ENCODE peak calls at places on chromosome 11, in four cellular contexts. T is GM12878, W is K562, I is HL-60. N is an unnamed sample.

GRCh38 chr11:28242596-28242995 is 134.4 kb downstream of the METTL15 start:
- DNase-seq in T (no peak), W (no peak), I (no peak), N (no peak)

GRCh38 chr11:8638300-8638699 is 44.2 kb downstream of the TRIM66 start:
- DNase-seq in T (no peak), W (peak; percentile 58), I (no peak), N (no peak)

GRCh38 chr11:32446227-32446626 is 10.9 kb upstream of the WT1 start:
- DNase-seq in T (no peak), W (no peak), I (no peak), N (no peak)

GRCh38 chr11:44188643-44189042 is 93.2 kb downstream of the EXT2 start:
- DNase-seq in T (no peak), W (no peak), I (no peak), N (no peak)

GRCh38 chr11:114651145-114651718 is 27.1 kb upstream of the NXPE2 start:
- DNase-seq in T (no peak), W (no peak), I (no peak), N (no peak)

GRCh38 chr11:111561801-111562325 is 21.3 kb downstream of the LAYN start:
- DNase-seq in T (no peak), W (no peak), I (no peak), N (no peak)

GRCh38 chr11:70326365-70326803 is 55.9 kb downstream of the PPFIA1 start:
- DNase-seq in T (no peak), W (no peak), I (peak; percentile 21), N (no peak)

GRCh38 chr11:4464216-4465159 is 15.4 kb downstream of the OR52K2 start:
- DNase-seq in T (no peak), W (no peak), I (no peak), N (no peak)

GRCh38 chr11:8871283-8871775 is 39.7 kb upstream of the AKIP1 start:
- DNase-seq in T (no peak), W (no peak), I (no peak), N (no peak)

GRCh38 chr11:14618060-14618459 is 25.5 kb upstream of the PDE3B start:
- DNase-seq in T (no peak), W (no peak), I (no peak), N (no peak)

GRCh38 chr11:65353900-65354264 is 669 bp upstream of the TIGD3 start:
- DNase-seq in T (no peak), W (no peak), I (no peak), N (no peak)

GRCh38 chr11:31796523-31797226 is 14.4 kb downstream of the PAX6 start:
- DNase-seq in T (no peak), W (no peak), I (no peak), N (no peak)

GRCh38 chr11:118625036-118625690 is 17.7 kb downstream of the PHLDB1 start:
- DNase-seq in T (no peak), W (no peak), I (no peak), N (no peak)

GRCh38 chr11:16536513-16536912 is 180.2 kb upstream of the SOX6 start:
- DNase-seq in T (no peak), W (no peak), I (no peak), N (no peak)

GRCh38 chr11:27244900-27245299 is 118.1 kb downstream of the CCDC34 start:
- DNase-seq in T (no peak), W (no peak), I (no peak), N (no peak)

GRCh38 chr11:78587446-78587845 is 12.8 kb upstream of the NARS2 start:
- DNase-seq in T (no peak), W (no peak), I (no peak), N (no peak)

GRCh38 chr11:78588517-78588916 is 13.9 kb upstream of the NARS2 start:
- DNase-seq in T (no peak), W (no peak), I (no peak), N (no peak)

GRCh38 chr11:78586452-78587046 is 11.9 kb upstream of the NARS2 start:
- DNase-seq in T (no peak), W (peak; percentile 56), I (no peak), N (no peak)

GRCh38 chr11:78583889-78584288 is 9.2 kb upstream of the NARS2 start:
- DNase-seq in T (no peak), W (no peak), I (no peak), N (no peak)
- TF ChIP-seq SPI1 in T (no peak), W (no peak), I (no peak), N (no peak)

GRCh38 chr11:57597461-57597892 is at the start of gene SERPING1:
- DNase-seq in T (no peak), W (no peak), I (no peak), N (no peak)
- TF ChIP-seq SPI1 in T (no peak), W (no peak), I (no peak), N (no peak)

GRCh38 chr11:18523079-18523478 is 3.7 kb downstream of the TSG101 start:
- DNase-seq in T (no peak), W (no peak), I (no peak), N (no peak)

GRCh38 chr11:18524248-18524647 is 2.5 kb downstream of the TSG101 start:
- DNase-seq in T (no peak), W (no peak), I (no peak), N (no peak)

GRCh38 chr11:18526130-18526520 is 617 bp downstream of the TSG101 start:
- DNase-seq in T (no peak), W (no peak), I (no peak), N (no peak)

GRCh38 chr11:18526521-18527296 is at the start of gene TSG101:
- DNase-seq in T (peak; percentile 69), W (peak; percentile 93), I (peak; percentile 96), N (peak; percentile 82)

GRCh38 chr11:18527512-18527911 is 770 bp upstream of the TSG101 start:
- DNase-seq in T (no peak), W (no peak), I (peak; percentile 12), N (no peak)
- TF ChIP-seq SPI1 in T (no peak), W (no peak), I (no peak), N (no peak)

DNA sequence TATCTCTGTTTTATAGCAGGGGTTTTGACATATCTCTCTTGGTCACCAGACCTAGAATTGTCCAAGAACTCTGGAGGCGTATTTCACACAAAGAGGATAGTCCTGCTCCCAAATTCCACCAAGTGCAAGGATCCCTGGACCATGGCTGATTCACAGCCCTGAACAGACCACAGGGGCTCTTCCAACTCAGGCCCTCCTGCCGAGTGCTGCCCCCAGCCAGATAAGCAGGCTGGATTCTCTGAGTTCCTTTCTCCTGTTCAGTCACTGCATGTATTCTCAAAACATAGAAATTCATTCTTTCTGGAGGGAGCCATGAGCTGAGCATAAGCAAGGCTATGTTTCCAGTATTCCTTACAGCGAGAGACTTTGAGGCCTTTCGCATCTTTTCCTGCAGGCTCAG is 13.4 kb upstream of the PLEKHB1 start:
- DNase-seq in T (no peak), W (no peak), I (no peak), N (no peak)
- TF ChIP-seq SPI1 in T (no peak), W (no peak), I (no peak), N (no peak)

GRCh38 chr11:119782021-119782420 is 53.0 kb upstream of the NECTIN1 start:
- DNase-seq in T (no peak), W (no peak), I (no peak), N (no peak)
- TF ChIP-seq SPI1 in T (no peak), W (no peak), I (no peak), N (no peak)

GRCh38 chr11:6875761-6876160 is 664 bp upstream of the OR10A4 start:
- DNase-seq in T (no peak), W (no peak), I (no peak), N (no peak)

GRCh38 chr11:6882747-6883146 is 6.3 kb downstream of the OR10A4 start:
- DNase-seq in T (no peak), W (no peak), I (no peak), N (no peak)

GRCh38 chr11:6876325-6876724 is at the start of gene OR10A4:
- DNase-seq in T (no peak), W (no peak), I (no peak), N (no peak)

DNA sequence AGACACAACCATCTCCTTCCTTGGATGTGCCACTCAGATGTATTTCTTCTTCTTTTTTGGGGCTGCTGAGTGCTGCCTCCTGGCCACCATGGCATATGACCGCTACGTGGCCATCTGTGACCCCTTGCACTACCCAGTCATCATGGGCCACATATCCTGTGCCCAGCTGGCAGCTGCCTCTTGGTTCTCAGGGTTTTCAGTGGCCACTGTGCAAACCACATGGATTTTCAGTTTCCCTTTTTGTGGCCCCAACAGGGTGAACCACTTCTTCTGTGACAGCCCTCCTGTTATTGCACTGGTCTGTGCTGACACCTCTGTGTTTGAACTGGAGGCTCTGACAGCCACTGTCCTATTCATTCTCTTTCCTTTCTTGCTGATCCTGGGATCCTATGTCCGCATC is 489 bp downstream of the OR10A4 start:
- DNase-seq in T (no peak), W (no peak), I (no peak), N (no peak)
- TF ChIP-seq SPI1 in T (no peak), W (no peak), I (no peak), N (no peak)

DNA sequence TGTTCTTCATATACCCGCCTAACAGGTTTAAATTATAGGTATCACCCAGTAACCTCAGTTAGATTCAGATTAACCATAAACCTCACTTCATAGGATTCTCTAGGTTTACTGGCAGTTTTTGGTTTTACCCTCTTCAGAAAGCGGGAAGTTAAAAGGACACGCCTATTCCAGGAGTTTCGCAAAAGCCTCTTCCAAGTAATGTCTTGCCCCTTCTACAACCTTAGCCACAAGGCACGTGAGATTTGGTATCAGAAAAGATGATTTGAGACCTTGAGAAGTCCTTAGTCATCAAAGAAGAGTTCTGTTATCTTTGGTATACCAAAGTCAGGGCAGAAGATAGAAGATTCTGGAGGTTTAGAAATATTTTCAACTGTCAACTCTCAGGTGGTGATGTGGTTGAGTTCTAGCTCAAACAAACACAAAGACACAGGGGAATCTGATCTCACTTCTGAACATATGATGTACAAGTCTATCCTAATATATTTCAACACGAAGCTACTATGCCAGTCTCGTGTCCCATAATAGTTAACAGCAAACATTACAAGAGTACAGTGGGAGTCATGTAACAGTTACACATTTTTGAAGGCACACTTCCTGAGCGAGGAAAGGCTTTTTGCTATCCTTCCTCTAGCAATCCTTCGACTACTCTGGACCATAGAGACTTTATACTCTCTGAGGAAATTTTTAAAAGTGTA is 103.5 kb downstream of the USP35 start:
- DNase-seq in T (no peak), W (peak; percentile 54), I (peak; percentile 95), N (no peak)
- TF ChIP-seq SPI1 in T (no peak), W (no peak), I (no peak), N (no peak)

GRCh38 chr11:1272531-1272930 is 36.9 kb downstream of the TOLLIP start:
- DNase-seq in T (no peak), W (no peak), I (no peak), N (no peak)

GRCh38 chr11:1276866-1277615 is 32.4 kb downstream of the TOLLIP start:
- DNase-seq in T (no peak), W (no peak), I (no peak), N (no peak)

GRCh38 chr11:1276061-1276790 is 33.2 kb downstream of the TOLLIP start:
- DNase-seq in T (no peak), W (no peak), I (no peak), N (no peak)

GRCh38 chr11:1275021-1275420 is 34.4 kb downstream of the TOLLIP start:
- DNase-seq in T (no peak), W (no peak), I (no peak), N (no peak)

DNA sequence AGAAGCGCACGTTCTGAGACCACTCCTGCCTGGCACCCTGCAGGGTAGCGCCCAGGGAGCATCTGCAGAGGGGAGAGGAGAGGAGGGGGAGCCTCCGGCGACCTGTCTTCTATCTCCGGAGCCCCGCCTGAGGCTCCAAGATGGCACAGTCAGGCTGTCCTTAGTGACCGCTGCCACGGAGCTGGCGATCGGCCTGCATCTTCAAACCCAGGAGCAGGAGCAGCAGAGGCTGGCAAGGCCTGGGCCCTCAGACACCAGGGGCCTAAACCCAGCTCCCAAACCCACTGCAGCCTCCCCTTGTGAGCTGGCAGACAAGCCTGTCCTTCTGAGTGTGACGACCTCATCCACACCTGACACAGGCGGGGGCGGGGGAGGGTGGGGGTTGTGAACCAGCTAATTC is 34.9 kb downstream of the TOLLIP start:
- DNase-seq in T (no peak), W (no peak), I (no peak), N (no peak)
- TF ChIP-seq SPI1 in T (no peak), W (no peak), I (no peak), N (no peak)

N was measured in GM12891.